ENCODE peak calls at places on chromosomes 11 and 22, in four cellular contexts. D, W, O and A are unnamed samples.

GRCh38 chr11:106603971-106604370 is 414.3 kb downstream of the GUCY1A2 start:
- DNase-seq in D (no peak), W (no peak), O (no peak), A (no peak)

GRCh38 chr22:46638601-46639431 is 18.6 kb downstream of the GRAMD4 start:
- DNase-seq in D (no peak), W (peak; percentile 99), O (no peak), A (no peak)

GRCh38 chr11:45423475-45424081 is 137.4 kb upstream of the SYT13 start:
- DNase-seq in D (no peak), W (no peak), O (no peak), A (no peak)

GRCh38 chr22:47059076-47059475 is 296.6 kb downstream of the TBC1D22A start:
- DNase-seq in D (no peak), W (no peak), O (no peak), A (no peak)

GRCh38 chr22:31956360-31956759 is 12.0 kb downstream of the YWHAH start:
- DNase-seq in D (no peak), W (no peak), O (no peak), A (no peak)

GRCh38 chr11:4751201-4751600 is 18.5 kb downstream of the OR51F1 start:
- DNase-seq in D (no peak), W (no peak), O (no peak), A (no peak)

GRCh38 chr11:76946223-76946622 is 85.5 kb downstream of the ACER3 start:
- DNase-seq in D (no peak), W (no peak), O (no peak), A (no peak)

GRCh38 chr11:130677486-130678153 is 229.2 kb downstream of the ADAMTS15 start:
- DNase-seq in D (no peak), W (peak; percentile 32), O (no peak), A (no peak)

GRCh38 chr11:17699157-17700114 is 19.9 kb upstream of the MYOD1 start:
- DNase-seq in D (peak; percentile 62), W (no peak), O (no peak), A (no peak)

GRCh38 chr11:47139878-47140277 is 36.8 kb downstream of the ARFGAP2 start:
- DNase-seq in D (no peak), W (no peak), O (no peak), A (no peak)
- TF ChIP-seq SP1 in D (no peak), W (no peak), O (no peak), A (no peak)

GRCh38 chr11:120720760-120721159 is 209.2 kb downstream of the GRIK4 start:
- DNase-seq in D (no peak), W (no peak), O (no peak), A (no peak)

GRCh38 chr11:120717623-120718022 is 206.1 kb downstream of the GRIK4 start:
- DNase-seq in D (no peak), W (no peak), O (no peak), A (no peak)

GRCh38 chr11:120718171-120718570 is 206.6 kb downstream of the GRIK4 start:
- DNase-seq in D (no peak), W (no peak), O (no peak), A (no peak)

GRCh38 chr11:120717042-120717441 is 205.5 kb downstream of the GRIK4 start:
- DNase-seq in D (no peak), W (no peak), O (no peak), A (no peak)

GRCh38 chr11:120719348-120719747 is 207.8 kb downstream of the GRIK4 start:
- DNase-seq in D (no peak), W (no peak), O (no peak), A (no peak)
- TF ChIP-seq BHLHE40 in D (no peak), W (no peak), O (no peak), A (no peak)

GRCh38 chr11:102117472-102118113 is 7.3 kb downstream of the YAP1 start:
- DNase-seq in D (no peak), W (no peak), O (no peak), A (no peak)

GRCh38 chr11:102120437-102120935 is 10.2 kb downstream of the YAP1 start:
- DNase-seq in D (no peak), W (no peak), O (no peak), A (peak; percentile 18)

GRCh38 chr11:102121329-102121728 is 11.1 kb downstream of the YAP1 start:
- DNase-seq in D (no peak), W (no peak), O (no peak), A (no peak)

GRCh38 chr11:102118937-102119336 is 8.7 kb downstream of the YAP1 start:
- DNase-seq in D (no peak), W (peak; percentile 27), O (no peak), A (peak; percentile 22)

DNA sequence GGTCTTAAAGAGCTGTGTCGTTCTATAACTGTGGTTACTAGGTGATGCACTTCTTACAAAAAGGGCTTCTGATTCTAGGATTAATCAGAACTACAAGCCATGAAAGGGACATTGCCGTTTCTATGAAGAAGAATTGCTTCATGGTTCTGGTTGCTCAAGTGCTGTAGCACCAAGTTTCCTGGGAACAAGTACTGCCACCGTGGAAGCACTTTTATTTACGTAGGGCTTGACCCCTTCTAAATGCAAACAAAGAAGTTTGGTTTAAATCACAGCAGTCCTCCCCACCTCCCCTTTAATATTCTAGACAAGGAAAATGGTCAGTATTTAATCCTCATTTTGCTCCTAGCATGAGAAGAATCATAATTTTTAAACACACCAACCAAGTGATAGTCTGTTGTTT is 9.8 kb downstream of the YAP1 start:
- DNase-seq in D (no peak), W (peak; percentile 86), O (no peak), A (no peak)
- TF ChIP-seq SP1 in D (no peak), W (no peak), O (no peak), A (no peak)

GRCh38 chr22:49885881-49886280 is 32.2 kb downstream of the ZBED4 start:
- DNase-seq in D (no peak), W (no peak), O (no peak), A (no peak)

GRCh38 chr22:49887074-49887471 is 31.2 kb downstream of the ALG12 start:
- DNase-seq in D (no peak), W (no peak), O (no peak), A (no peak)

GRCh38 chr22:49886346-49887073 is 31.7 kb downstream of the ALG12 start:
- DNase-seq in D (no peak), W (no peak), O (no peak), A (no peak)

GRCh38 chr22:49887716-49888115 is 30.5 kb downstream of the ALG12 start:
- DNase-seq in D (no peak), W (no peak), O (no peak), A (no peak)

DNA sequence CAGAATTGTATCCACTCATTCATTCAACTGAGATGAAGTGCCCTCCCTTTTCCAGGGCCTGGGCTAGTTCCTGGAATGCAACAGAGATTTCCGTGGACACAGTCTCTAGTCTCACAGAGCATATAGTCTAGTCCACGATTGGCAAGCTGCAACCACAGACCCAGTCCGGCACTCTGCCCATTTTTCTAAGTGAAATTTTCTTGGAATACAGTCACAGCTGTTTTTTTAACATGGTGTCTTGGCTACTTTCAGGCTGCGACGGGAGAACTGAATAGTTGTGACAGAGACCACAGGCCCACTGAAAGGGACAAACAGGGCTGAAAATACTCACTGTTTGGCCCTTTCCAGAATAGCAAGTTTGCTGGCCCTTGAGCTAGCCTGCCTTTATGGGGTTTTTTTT is 29.2 kb downstream of the ALG12 start:
- DNase-seq in D (no peak), W (no peak), O (no peak), A (no peak)
- TF ChIP-seq BHLHE40 in D (no peak), W (no peak), O (no peak), A (no peak)